ENCODE peak calls at places on chromosomes 11 and 22, in eight cellular contexts. R, M, C, S, U, P, T and Z are unnamed samples.

GRCh38 chr11:124865181-124865901 is at the start of gene ROBO3:
- DNase-seq in R (peak), M (no peak), C (no peak), S (no peak), U (no peak), P (peak), T (no peak), Z (no peak)

GRCh38 chr11:128026596-128026995 is 560.8 kb downstream of the ETS1 start:
- DNase-seq in R (no peak), M (no peak), C (peak), S (no peak), U (no peak), P (peak), T (peak), Z (peak)

GRCh38 chr11:11179239-11179638 is 173.8 kb downstream of the CSNK2A3 start:
- DNase-seq in R (no peak), M (no peak), C (peak), S (no peak), U (no peak), P (peak), T (peak), Z (peak)

GRCh38 chr11:31872074-31872440 is 60.9 kb upstream of the PAX6 start:
- DNase-seq in R (no peak), M (no peak), C (no peak), S (no peak), U (no peak), P (peak), T (no peak), Z (no peak)

GRCh38 chr11:94513091-94513490 is 830 bp downstream of the C11orf97 start:
- DNase-seq in R (no peak), M (no peak), C (no peak), S (no peak), U (no peak), P (peak), T (no peak), Z (peak)

GRCh38 chr11:116052603-116053537 is 548.7 kb upstream of the CADM1 start:
- DNase-seq in R (no peak), M (no peak), C (no peak), S (no peak), U (no peak), P (no peak), T (no peak), Z (no peak)

GRCh38 chr11:116730568-116730967 is 42.2 kb downstream of the BUD13 start:
- DNase-seq in R (no peak), M (no peak), C (peak), S (peak), U (no peak), P (no peak), T (no peak), Z (no peak)

GRCh38 chr22:33873666-33874065 is 46.6 kb downstream of the LARGE1 start:
- DNase-seq in R (no peak), M (no peak), C (no peak), S (no peak), U (no peak), P (no peak), T (no peak), Z (no peak)

GRCh38 chr11:97966901-97967300 is 1053.8 kb upstream of the CNTN5 start:
- DNase-seq in R (no peak), M (no peak), C (no peak), S (no peak), U (no peak), P (peak), T (no peak), Z (no peak)

GRCh38 chr22:20264614-20265452 is 3.3 kb downstream of the RTN4R start:
- DNase-seq in R (no peak), M (no peak), C (no peak), S (no peak), U (no peak), P (no peak), T (no peak), Z (no peak)

GRCh38 chr11:8081591-8082021 is 595 bp downstream of the TUB start:
- DNase-seq in R (no peak), M (no peak), C (no peak), S (no peak), U (no peak), P (no peak), T (no peak), Z (no peak)

GRCh38 chr11:63999349-64000025 is 13.2 kb downstream of the OTUB1 start:
- DNase-seq in R (peak), M (no peak), C (peak), S (peak), U (peak), P (peak), T (peak), Z (peak)

GRCh38 chr11:30342736-30343166 is 19.8 kb downstream of the ARL14EP start:
- DNase-seq in R (no peak), M (no peak), C (no peak), S (no peak), U (no peak), P (no peak), T (no peak), Z (no peak)

GRCh38 chr11:44550123-44550522 is 15.3 kb upstream of the CD82 start:
- DNase-seq in R (no peak), M (no peak), C (no peak), S (no peak), U (no peak), P (no peak), T (no peak), Z (no peak)

GRCh38 chr11:102390667-102391449 is 43.8 kb downstream of the BIRC2 start:
- DNase-seq in R (peak), M (peak), C (peak), S (peak), U (peak), P (peak), T (peak), Z (peak)

GRCh38 chr22:37425800-37426531 is 1.3 kb downstream of the ELFN2 start:
- DNase-seq in R (no peak), M (no peak), C (no peak), S (no peak), U (no peak), P (peak), T (no peak), Z (peak)

GRCh38 chr11:13053255-13053917 is 44.3 kb downstream of the RASSF10 start:
- DNase-seq in R (no peak), M (no peak), C (peak), S (no peak), U (no peak), P (no peak), T (no peak), Z (peak)

GRCh38 chr11:133038850-133039249 is 493.5 kb downstream of the OPCML start:
- DNase-seq in R (no peak), M (no peak), C (no peak), S (no peak), U (no peak), P (peak), T (no peak), Z (no peak)

GRCh38 chr11:130156108-130157022 is 3.2 kb upstream of the ST14 start:
- DNase-seq in R (no peak), M (no peak), C (peak), S (no peak), U (no peak), P (peak), T (peak), Z (peak)

GRCh38 chr22:23856721-23857605 is 712 bp upstream of the SLC2A11 start:
- DNase-seq in R (peak), M (no peak), C (peak), S (peak), U (peak), P (peak), T (peak), Z (no peak)

GRCh38 chr22:38543822-38544221 is 26.2 kb downstream of the DMC1 start:
- DNase-seq in R (no peak), M (no peak), C (no peak), S (no peak), U (no peak), P (no peak), T (no peak), Z (no peak)

GRCh38 chr11:27385245-27385644 is 22.2 kb upstream of the CCDC34 start:
- DNase-seq in R (no peak), M (no peak), C (peak), S (no peak), U (no peak), P (peak), T (peak), Z (peak)
- H3K4me3 ChIP-seq in R (no peak), M (no peak), C (no peak), S (no peak), U (no peak), P (no peak), T (no peak), Z (no peak)

DNA sequence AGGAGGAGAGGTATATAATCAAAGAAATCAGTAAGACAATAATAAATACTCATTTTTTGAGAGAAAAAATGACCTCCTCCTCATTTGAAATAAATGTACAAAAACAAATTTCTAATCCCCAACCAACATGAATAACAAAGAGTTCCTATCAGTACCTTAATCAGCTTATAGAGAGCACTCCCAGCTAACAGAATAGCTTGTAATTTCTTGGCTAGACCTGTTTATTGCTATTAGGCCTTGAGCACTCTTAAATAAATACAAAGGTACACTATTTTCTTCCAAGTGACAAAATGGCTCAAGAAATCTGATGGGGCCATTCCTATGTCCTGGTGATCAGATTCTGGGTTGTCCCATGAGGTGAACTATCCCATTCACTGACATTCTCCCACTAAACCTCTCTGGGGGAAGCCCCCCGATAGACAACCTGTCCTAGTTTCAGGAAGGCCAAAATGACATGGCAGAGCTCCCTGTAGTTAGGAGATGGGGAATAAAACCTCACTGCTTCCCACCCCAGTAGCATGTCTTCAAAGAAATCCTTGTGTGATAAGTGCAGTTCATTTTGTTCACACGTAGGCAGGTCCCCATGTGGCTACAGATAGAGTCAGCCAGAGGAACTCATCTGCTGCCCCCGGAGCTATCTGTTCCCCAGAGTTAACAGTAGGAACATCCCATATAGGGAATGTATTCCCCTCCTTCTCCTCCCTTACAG is 385.7 kb downstream of the SOX6 start:
- DNase-seq in R (no peak), M (no peak), C (no peak), S (no peak), U (no peak), P (no peak), T (peak), Z (no peak)
- TF ChIP-seq CTCF in R (no peak), M (no peak), C (no peak), S (no peak), U (no peak), P (no peak), T (no peak), Z (no peak)

DNA sequence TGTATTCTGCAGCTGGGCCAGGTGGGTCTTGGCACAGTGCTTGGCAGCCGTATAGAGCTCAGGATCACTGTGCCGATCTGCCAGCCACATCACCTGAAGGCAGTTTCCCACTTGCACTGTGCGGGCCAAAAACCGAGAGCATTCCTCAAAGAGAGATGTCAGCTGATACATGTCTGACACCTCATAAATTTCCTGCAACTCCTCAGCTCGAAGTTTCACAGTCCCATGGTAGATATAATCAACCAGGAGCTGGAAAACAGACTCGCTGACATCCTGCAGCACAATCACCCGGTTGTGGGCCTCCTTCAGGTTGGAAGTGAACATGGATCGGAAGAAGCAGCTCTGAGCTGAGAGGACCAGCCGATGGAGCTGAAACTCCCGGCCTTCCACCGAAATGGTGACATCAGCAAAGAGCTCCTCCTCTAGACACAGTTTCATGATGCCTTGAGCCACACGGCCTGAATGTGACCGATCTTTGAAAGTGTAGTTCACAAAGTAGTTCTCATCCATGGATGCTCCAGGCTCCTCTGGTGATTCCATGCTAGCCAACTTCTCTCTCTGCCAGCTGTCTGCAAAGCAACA is 1.2 kb downstream of the KBTBD4 start:
- DNase-seq in R (no peak), M (no peak), C (peak), S (no peak), U (peak), P (no peak), T (no peak), Z (no peak)
- H3K4me3 ChIP-seq in R (peak), M (peak), C (peak), S (no peak), U (peak), P (peak), T (no peak), Z (peak)

GRCh38 chr22:29255064-29255621 is 12.6 kb downstream of the RHBDD3 start:
- DNase-seq in R (no peak), M (no peak), C (no peak), S (no peak), U (no peak), P (no peak), T (no peak), Z (no peak)

GRCh38 chr22:29257751-29258181 is 10.0 kb downstream of the RHBDD3 start:
- DNase-seq in R (no peak), M (no peak), C (no peak), S (no peak), U (no peak), P (no peak), T (no peak), Z (no peak)

GRCh38 chr22:29254283-29254653 is 13.5 kb downstream of the RHBDD3 start:
- DNase-seq in R (no peak), M (no peak), C (no peak), S (no peak), U (no peak), P (no peak), T (no peak), Z (no peak)

GRCh38 chr22:29258407-29259252 is 9.2 kb downstream of the RHBDD3 start:
- DNase-seq in R (no peak), M (no peak), C (no peak), S (no peak), U (no peak), P (no peak), T (no peak), Z (no peak)

DNA sequence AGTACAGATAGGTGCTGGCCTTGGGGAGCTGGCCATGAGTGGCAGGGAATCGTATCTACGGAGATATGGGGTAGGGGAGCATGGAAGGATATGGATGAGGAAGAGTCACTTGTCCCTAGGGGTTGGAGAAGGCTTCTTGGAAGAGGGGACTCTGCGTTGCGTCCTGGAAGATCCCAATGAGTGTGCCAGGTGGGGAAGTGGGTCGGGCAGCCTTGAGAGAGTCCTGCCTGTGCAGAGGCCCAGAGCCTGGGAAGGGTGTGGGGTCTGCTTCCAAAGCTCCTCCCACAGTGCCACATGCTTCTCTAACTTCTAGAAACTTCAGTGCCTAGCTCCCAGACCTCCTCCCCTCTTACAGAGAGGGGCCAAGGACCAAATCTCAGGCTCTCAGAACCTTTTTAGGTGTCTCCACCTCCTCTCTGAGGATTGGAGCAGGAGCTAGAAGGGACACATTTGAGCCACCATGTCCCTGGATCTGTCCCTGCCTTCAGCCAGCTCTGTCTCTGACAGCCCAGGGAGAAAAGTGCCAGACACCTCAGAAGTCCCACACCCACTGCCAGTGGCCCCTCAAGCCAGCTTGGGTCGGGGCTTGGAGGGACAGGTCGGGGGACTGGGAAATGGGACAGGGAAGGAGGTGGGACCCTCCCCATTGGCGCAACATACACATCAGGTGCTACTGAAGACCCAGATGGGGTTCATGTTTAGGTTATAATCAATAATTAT is 11.0 kb downstream of the RHBDD3 start:
- DNase-seq in R (no peak), M (no peak), C (no peak), S (no peak), U (no peak), P (no peak), T (no peak), Z (no peak)
- TF ChIP-seq CTCF in R (no peak), M (no peak), C (no peak), S (no peak), U (no peak), P (no peak), T (no peak), Z (no peak)

GRCh38 chr22:46064966-46065666 is 85.2 kb upstream of the PPARA start:
- DNase-seq in R (no peak), M (peak), C (peak), S (no peak), U (peak), P (no peak), T (peak), Z (no peak)
- H3K4me3 ChIP-seq in R (peak), M (peak), C (peak), S (peak), U (peak), P (peak), T (no peak), Z (peak)

GRCh38 chr11:108222686-108223448 is at the start of gene ATM:
- DNase-seq in R (peak), M (peak), C (peak), S (peak), U (peak), P (peak), T (peak), Z (peak)
- TF ChIP-seq CTCF in R (peak), M (peak), C (peak), S (peak), U (peak), P (peak), T (peak), Z (peak)

GRCh38 chr11:126602993-126603392 is 247.5 kb downstream of the ST3GAL4 start:
- DNase-seq in R (no peak), M (no peak), C (no peak), S (no peak), U (no peak), P (no peak), T (no peak), Z (no peak)

GRCh38 chr11:126601136-126601535 is 245.7 kb downstream of the ST3GAL4 start:
- DNase-seq in R (no peak), M (no peak), C (no peak), S (no peak), U (no peak), P (no peak), T (no peak), Z (no peak)

GRCh38 chr11:126603486-126603885 is 248.0 kb downstream of the ST3GAL4 start:
- DNase-seq in R (no peak), M (no peak), C (no peak), S (no peak), U (no peak), P (no peak), T (no peak), Z (no peak)

GRCh38 chr11:126602349-126602940 is 247.0 kb downstream of the ST3GAL4 start:
- DNase-seq in R (no peak), M (no peak), C (no peak), S (no peak), U (no peak), P (no peak), T (no peak), Z (no peak)

DNA sequence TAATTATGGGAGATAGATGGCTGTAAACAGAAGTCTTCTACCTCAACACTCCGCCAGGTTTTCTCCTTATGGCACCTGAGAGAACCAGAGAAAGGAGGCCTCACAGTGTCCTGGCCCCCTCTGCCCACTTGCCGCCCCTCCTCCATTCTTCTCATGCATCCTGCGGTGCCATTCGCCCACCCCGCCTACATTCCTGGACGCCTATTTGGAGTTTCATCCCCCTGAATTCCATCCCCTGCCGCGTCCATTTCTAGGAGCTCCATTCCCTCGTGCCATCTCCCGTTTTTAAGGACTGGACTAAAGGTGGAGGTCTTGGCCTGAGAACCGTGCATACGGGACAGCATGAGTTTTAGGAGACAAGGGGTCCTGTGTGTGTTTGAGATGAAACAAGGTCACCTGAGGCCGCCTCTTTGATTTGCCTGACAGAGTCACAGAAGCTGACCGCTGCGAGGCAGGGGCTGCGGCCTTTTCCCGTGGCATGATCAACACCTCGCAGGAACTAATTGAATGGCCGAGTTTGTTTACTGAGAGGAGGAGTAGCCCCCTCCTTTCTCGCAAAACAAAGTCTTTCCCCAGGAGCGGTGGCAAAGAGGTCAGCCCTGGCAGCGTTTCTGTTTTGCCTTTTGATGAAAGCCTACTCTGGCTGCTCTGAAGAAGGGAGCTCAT is 246.2 kb downstream of the ST3GAL4 start:
- DNase-seq in R (no peak), M (no peak), C (no peak), S (no peak), U (no peak), P (no peak), T (no peak), Z (no peak)
- H3K4me3 ChIP-seq in R (no peak), M (no peak), C (no peak), S (no peak), U (no peak), P (no peak), T (no peak), Z (no peak)

DNA sequence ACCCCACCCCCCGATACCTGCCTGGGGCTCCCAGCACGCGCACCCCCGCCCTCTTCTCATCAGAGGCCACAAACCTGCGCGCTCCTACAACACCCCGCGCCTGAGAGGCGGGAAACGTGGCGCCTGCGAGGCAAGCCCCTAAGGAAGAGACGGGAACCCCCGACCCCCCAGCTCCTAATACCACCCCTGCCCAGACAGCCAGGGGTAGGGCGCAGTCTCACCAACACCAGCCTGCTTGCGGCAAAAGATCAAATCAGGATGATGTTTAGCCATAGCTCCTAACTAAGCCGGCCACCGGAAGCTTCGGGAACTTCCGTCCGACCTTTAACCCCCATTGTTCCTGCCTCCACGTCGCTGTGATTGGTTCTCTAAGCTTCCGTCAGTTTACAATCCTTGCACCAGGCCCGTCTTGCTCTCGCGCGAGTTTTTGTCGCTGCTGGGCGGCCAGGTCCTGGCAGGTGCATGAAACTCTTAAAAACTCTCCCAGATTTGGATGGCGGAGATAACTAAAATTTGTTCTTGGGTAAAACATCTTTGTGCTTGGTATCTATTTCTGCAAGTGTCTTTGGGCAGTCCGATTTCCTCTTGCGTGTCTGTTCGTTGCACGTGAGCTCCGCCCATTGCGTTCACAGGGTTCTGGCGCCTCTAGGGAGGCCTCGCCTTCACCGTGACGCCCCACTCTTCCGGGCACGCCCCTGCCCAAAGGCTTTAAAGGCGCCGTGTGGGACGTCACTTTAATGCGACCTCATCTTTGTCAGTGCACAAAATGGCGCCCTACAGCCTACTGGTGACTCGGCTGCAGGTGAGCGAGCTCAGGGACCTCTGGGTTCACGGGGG is at the start of the genes ACO2 and PHF5A:
- DNase-seq in R (peak), M (peak), C (peak), S (peak), U (peak), P (peak), T (peak), Z (peak)
- TF ChIP-seq CTCF in R (no peak), M (peak), C (no peak), S (no peak), U (no peak), P (no peak), T (no peak), Z (no peak)